ENCODE peak calls at places on chromosomes 7 and 10, in six cellular contexts. C is HCT116, Q is K562, I is GM23338, R is H1, Y is endothelial cell of umbilical vein. G is an unnamed sample.

GRCh38 chr10:130003787-130004613 is 39.9 kb upstream of the EBF3 start:
- DNase-seq in C (no peak), Q (no peak), I (no peak), R (no peak), Y (no peak), G (no peak)

GRCh38 chr10:13776861-13777301 is 190.1 kb downstream of the PRPF18 start:
- DNase-seq in C (no peak), Q (no peak), I (no peak), R (no peak), Y (no peak), G (no peak)

GRCh38 chr10:132675031-132675740 is 110.8 kb downstream of the NKX6-2 start:
- DNase-seq in C (no peak), Q (no peak), I (no peak), R (no peak), Y (no peak), G (no peak)

GRCh38 chr10:127977368-127978009 is 70.6 kb downstream of the PTPRE start:
- DNase-seq in C (no peak), Q (no peak), I (no peak), R (no peak), Y (peak), G (no peak)

GRCh38 chr7:55245271-55245723 is 119.8 kb upstream of the LANCL2 start:
- DNase-seq in C (no peak), Q (no peak), I (no peak), R (no peak), Y (no peak), G (no peak)

GRCh38 chr10:101744267-101744666 is 31.6 kb downstream of the FGF8 start:
- DNase-seq in C (no peak), Q (no peak), I (no peak), R (no peak), Y (no peak), G (no peak)

GRCh38 chr10:22665329-22665728 is 49.0 kb downstream of the PIP4K2A start:
- DNase-seq in C (no peak), Q (no peak), I (no peak), R (no peak), Y (no peak), G (no peak)

GRCh38 chr10:132397036-132397541 is at the start of gene PWWP2B:
- DNase-seq in C (no peak), Q (peak), I (no peak), R (no peak), Y (no peak), G (no peak)

GRCh38 chr7:144668503-144668902 is 167.3 kb downstream of the TPK1 start:
- DNase-seq in C (no peak), Q (no peak), I (peak), R (no peak), Y (no peak), G (no peak)

GRCh38 chr10:11551915-11552602 is 59.4 kb downstream of the USP6NL start:
- DNase-seq in C (peak), Q (peak), I (no peak), R (no peak), Y (peak), G (no peak)
- H3K4me3 ChIP-seq in C (peak), Q (no peak), I (no peak), R (no peak), Y (no peak), G (no peak)

GRCh38 chr7:139341058-139341775 is at the start of gene FMC1:
- DNase-seq in C (peak), Q (peak), I (peak), R (peak), Y (peak), G (peak)

GRCh38 chr7:139339698-139340036 is 1.5 kb upstream of the FMC1 start:
- DNase-seq in C (no peak), Q (no peak), I (no peak), R (no peak), Y (no peak), G (no peak)

GRCh38 chr7:139340808-139341057 is 404 bp upstream of the FMC1 start:
- DNase-seq in C (no peak), Q (no peak), I (no peak), R (no peak), Y (no peak), G (no peak)

GRCh38 chr7:139339025-139339424 is 2.1 kb upstream of the FMC1 start:
- DNase-seq in C (no peak), Q (no peak), I (no peak), R (no peak), Y (no peak), G (no peak)

DNA sequence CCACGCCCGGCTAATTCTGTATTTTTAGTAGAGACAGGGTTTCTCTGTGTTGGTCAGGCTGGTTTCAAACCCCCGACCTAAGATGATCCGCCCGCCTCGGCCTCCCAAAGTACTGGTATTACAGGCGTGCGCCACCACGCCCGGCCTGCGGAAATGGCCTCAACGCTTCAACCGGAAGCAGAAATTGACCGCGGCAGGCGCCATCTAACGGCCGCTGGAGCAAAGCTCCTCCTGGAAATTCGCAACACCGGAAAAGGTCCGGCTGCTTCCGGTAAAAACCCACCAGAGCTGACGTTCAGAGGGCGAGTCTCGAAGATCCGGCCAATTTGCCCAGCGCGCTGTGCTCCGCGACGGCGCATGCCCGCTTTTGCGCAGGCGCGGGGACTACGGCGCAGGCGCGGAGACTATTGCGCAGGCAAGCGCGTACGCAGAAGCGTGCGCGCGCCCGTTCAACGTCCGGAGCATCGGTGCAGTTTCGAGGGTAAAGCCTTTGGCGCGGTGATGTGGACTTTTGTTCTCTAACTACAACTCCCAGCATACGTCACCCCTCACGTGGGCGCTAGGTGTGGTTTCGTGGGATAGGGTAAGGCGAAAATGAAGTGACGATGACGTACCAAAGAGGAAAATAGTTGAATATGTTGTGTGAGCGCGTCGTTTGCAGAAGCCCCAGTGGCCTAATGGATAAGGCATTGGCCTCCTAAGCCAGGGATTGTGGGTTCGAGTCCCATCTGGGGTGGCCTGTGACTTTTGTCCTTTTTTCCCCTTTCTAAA is 915 bp upstream of the FMC1 start:
- DNase-seq in C (peak), Q (peak), I (peak), R (peak), Y (peak), G (peak)
- TF ChIP-seq POLR2AphosphoS5 in C (peak), Q (peak), I (peak), R (peak), Y (peak), G (peak)

GRCh38 chr7:127252736-127253288 is at the start of gene GRM8:
- DNase-seq in C (no peak), Q (peak), I (peak), R (peak), Y (peak), G (no peak)
- TF ChIP-seq EZH2 in C (no peak), Q (no peak), I (no peak), R (no peak), Y (no peak), G (no peak)

GRCh38 chr7:120981117-120981516 is 7.4 kb upstream of the CPED1 start:
- DNase-seq in C (no peak), Q (no peak), I (no peak), R (no peak), Y (no peak), G (no peak)
- H3K4me3 ChIP-seq in C (no peak), Q (no peak), I (no peak), R (no peak), Y (no peak), G (no peak)

GRCh38 chr7:43787771-43788170 is 29.3 kb downstream of the BLVRA start:
- DNase-seq in C (no peak), Q (no peak), I (no peak), R (no peak), Y (no peak), G (no peak)

GRCh38 chr7:43784030-43785001 is 25.8 kb downstream of the BLVRA start:
- DNase-seq in C (no peak), Q (no peak), I (no peak), R (no peak), Y (no peak), G (no peak)

GRCh38 chr7:43782768-43783555 is 24.5 kb downstream of the BLVRA start:
- DNase-seq in C (no peak), Q (no peak), I (no peak), R (no peak), Y (no peak), G (no peak)

GRCh38 chr7:43781726-43782607 is 23.5 kb downstream of the BLVRA start:
- DNase-seq in C (no peak), Q (no peak), I (no peak), R (no peak), Y (no peak), G (no peak)

DNA sequence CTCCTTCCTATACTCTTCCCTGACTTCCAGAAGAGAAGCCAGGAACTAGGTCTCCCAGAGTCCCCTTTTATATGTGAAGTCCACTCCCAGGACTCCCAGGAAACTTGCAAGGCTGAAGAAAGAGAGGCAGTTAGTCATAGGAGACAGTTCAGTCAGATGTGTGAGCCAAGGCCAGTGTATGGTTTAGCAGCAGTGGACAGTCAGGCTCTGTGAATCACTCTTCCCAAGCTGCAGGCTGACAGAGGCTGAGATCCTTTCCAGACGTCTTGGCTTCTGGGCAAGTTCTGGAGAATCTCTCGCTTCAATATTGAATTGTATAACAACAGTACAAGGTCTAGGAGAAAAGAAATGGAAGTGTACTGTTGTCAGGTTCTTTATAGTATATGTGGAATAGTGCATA is 26.9 kb downstream of the BLVRA start:
- DNase-seq in C (no peak), Q (no peak), I (no peak), R (no peak), Y (no peak), G (no peak)
- TF ChIP-seq POLR2AphosphoS5 in C (no peak), Q (no peak), I (no peak), R (no peak), Y (no peak), G (no peak)

DNA sequence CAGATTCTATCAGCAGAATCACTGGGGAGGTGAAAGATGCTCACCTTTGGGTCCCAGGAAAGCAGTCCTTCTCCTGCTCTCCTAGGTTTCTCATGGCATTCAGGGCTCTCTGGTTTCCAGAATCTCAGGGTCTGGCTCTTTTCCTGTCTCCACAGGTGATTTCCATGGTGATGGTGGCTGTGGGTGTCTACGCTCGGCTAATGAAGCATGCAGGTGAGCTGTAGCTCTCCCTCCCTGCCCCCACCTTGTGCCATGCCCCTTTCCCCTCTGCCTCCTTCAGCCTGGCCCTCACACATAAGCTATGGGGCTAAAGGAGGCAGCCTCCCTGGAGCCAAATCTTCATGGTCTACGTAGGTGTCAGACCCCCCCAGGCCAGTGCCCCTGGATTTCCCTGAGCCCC is 17.0 kb downstream of the TSPAN33 start:
- DNase-seq in C (no peak), Q (no peak), I (no peak), R (no peak), Y (no peak), G (no peak)
- TF ChIP-seq EZH2 in C (no peak), Q (no peak), I (no peak), R (no peak), Y (no peak), G (no peak)

DNA sequence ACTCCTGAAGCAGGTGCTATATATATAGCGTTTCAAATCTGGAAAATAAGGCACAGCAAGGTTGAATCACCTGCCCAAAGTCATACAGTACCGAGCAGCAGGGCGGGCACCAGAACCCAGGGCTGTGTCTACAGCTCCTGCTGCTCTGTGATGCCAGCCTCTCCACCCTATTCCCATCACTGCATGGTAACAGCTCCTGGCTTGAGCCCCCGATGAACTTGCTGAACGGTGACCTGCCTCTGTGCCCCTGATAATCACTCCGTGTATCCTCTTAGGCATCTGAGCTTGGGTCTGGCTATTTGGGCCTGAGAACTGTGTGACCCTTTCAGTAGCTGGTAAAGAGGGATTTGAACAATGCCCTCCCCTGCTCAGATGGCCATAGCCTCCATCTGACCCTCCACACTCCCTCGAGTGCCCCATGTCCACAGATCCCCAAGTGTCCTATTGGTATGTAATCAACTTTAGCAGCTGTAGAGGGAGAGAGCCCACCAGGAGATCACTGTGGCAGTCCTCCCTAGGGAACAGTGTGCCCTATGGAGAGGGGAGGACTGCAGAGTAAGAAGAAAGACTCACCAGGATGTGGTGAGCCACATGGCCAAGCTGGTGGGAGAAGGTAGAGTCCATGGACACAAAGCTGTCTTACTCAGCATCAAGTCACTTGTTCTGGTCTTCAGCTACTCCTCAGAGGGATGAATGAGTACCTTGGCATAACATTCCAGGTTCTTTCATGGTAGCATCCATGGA is 1.1 kb upstream of the ARHGAP22 start:
- DNase-seq in C (no peak), Q (no peak), I (no peak), R (no peak), Y (no peak), G (no peak)
- H3K4me3 ChIP-seq in C (peak), Q (no peak), I (no peak), R (no peak), Y (no peak), G (no peak)

GRCh38 chr7:7686806-7687205 is 31.6 kb downstream of the RPA3 start:
- DNase-seq in C (no peak), Q (no peak), I (no peak), R (no peak), Y (peak), G (no peak)
- TF ChIP-seq POLR2AphosphoS5 in C (no peak), Q (no peak), I (no peak), R (no peak), Y (no peak), G (no peak)

GRCh38 chr7:27198871-27199801 is 755 bp downstream of the HOXA13 start:
- DNase-seq in C (no peak), Q (no peak), I (peak), R (no peak), Y (no peak), G (no peak)
- TF ChIP-seq EZH2 in C (no peak), Q (no peak), I (peak), R (peak), Y (peak), G (peak)

GRCh38 chr10:125037145-125037544 is 95.2 kb downstream of the ZRANB1 start:
- DNase-seq in C (peak), Q (no peak), I (peak), R (no peak), Y (no peak), G (no peak)
- H3K4me3 ChIP-seq in C (peak), Q (no peak), I (no peak), R (no peak), Y (no peak), G (no peak)

G was measured in SK-N-MC.